ENCODE peak calls at places on chromosomes 6 and 20, in six cellular contexts. A, K, T, S, J and D are unnamed samples.

GRCh38 chr6:122803056-122803695 is 14.1 kb downstream of the SMPDL3A start:
- DNase-seq in A (no peak), K (no peak), T (no peak), S (no peak), J (no peak), D (no peak)

GRCh38 chr6:29414588-29414987 is at the start of gene OR12D1:
- DNase-seq in A (no peak), K (no peak), T (no peak), S (peak; percentile 10), J (no peak), D (no peak)

GRCh38 chr6:85421963-85422362 is 27.9 kb upstream of the NT5E start:
- DNase-seq in A (no peak), K (no peak), T (no peak), S (no peak), J (no peak), D (no peak)

GRCh38 chr6:119132211-119133004 is 53.9 kb upstream of the FAM184A start:
- DNase-seq in A (no peak), K (no peak), T (no peak), S (no peak), J (no peak), D (no peak)

GRCh38 chr6:56370591-56371198 is 123.3 kb upstream of the COL21A1 start:
- DNase-seq in A (peak; percentile 34), K (no peak), T (peak; percentile 51), S (peak; percentile 58), J (no peak), D (no peak)

GRCh38 chr6:110270166-110270565 is 88.0 kb downstream of the METTL24 start:
- DNase-seq in A (no peak), K (peak; percentile 72), T (no peak), S (no peak), J (no peak), D (no peak)

GRCh38 chr6:14681699-14682487 is 564.0 kb upstream of the JARID2 start:
- DNase-seq in A (no peak), K (no peak), T (no peak), S (no peak), J (no peak), D (peak; percentile 78)

GRCh38 chr6:54291738-54292137 is 16.5 kb upstream of the TINAG start:
- DNase-seq in A (peak; percentile 25), K (no peak), T (no peak), S (no peak), J (no peak), D (no peak)

GRCh38 chr6:75933387-75933975 is 139.0 kb downstream of the IMPG1 start:
- DNase-seq in A (no peak), K (no peak), T (no peak), S (peak; percentile 15), J (no peak), D (no peak)

GRCh38 chr20:56629464-56630085 is 469 bp downstream of the TFAP2C start:
- DNase-seq in A (no peak), K (no peak), T (peak; percentile 37), S (no peak), J (no peak), D (no peak)

GRCh38 chr20:62356948-62357667 is 10.0 kb downstream of the LAMA5 start:
- DNase-seq in A (no peak), K (no peak), T (peak; percentile 66), S (no peak), J (peak; percentile 87), D (no peak)

GRCh38 chr20:19815553-19815991 is 57.5 kb downstream of the RIN2 start:
- DNase-seq in A (no peak), K (no peak), T (no peak), S (peak; percentile 70), J (no peak), D (no peak)

DNA sequence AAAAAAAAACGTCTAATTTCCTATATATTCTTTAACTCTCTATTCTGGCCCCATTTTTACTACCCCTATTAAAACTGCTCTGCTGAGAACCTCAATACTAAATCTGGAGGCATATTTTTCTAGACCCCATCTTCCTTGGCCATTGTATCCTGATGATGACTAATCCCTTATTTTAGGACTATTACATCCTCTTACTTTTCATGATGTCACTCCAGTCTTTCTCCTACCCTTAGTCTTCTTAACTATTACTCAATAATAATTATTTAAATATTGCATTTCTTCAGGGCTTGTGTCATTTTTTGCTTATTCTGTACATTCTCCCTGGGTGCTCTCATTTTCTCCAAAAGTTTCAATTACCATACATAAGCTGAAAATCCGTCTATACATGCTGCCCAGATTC is 6.4 kb downstream of the FBXO30 start:
- DNase-seq in A (no peak), K (no peak), T (no peak), S (no peak), J (no peak), D (no peak)
- TF ChIP-seq GABPA in A (no peak), K (no peak), T (no peak), S (no peak), J (no peak), D (no peak)

DNA sequence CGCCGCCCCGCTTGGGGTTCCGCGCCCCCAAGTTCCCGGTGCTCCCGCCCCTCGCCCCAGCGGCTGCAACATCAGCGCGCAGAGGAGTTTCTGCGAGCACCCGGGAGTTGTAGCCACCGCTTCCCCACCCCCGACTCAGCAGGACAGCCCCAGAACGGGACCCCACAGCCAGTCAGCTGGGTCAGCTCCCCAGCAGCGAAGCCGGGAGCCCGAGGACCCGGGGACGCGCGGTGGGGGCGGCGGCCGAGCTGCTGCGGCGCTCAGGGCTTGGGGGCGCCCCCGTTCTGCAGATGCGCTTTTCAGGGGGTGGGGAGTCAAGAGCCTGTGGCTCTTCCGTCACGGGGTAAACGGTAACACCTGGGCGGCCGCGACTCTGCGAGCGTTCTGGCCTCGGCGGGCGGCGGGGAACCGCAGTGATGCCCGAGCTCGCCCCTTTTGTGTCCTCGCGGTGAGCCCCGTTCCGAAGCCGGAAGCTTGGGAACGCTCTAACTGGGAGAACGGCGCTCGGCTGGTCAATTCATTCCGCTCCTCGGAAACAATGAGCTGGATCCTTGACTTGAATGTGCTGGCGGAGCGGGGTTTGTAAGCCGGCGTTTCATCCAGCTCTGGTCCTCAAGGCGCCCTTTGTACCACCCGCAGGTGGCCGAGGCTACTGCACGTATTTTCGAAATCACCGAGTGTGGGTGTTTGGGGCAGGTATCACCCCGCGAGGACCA is 775 bp downstream of the PLEKHG1 start:
- DNase-seq in A (no peak), K (peak; percentile 54), T (peak; percentile 68), S (peak; percentile 50), J (peak; percentile 44), D (peak; percentile 16)
- TF ChIP-seq GABPA in A (no peak), K (no peak), T (no peak), S (no peak), J (no peak), D (no peak)

GRCh38 chr6:134828641-134829040 is 121.3 kb downstream of the ALDH8A1 start:
- DNase-seq in A (no peak), K (no peak), T (no peak), S (no peak), J (no peak), D (no peak)

GRCh38 chr6:134830194-134830593 is 119.7 kb downstream of the ALDH8A1 start:
- DNase-seq in A (no peak), K (no peak), T (no peak), S (no peak), J (no peak), D (no peak)

GRCh38 chr6:134826889-134827737 is 122.8 kb downstream of the ALDH8A1 start:
- DNase-seq in A (no peak), K (no peak), T (no peak), S (no peak), J (no peak), D (no peak)

GRCh38 chr6:134835998-134836397 is 113.9 kb downstream of the ALDH8A1 start:
- DNase-seq in A (no peak), K (no peak), T (no peak), S (no peak), J (no peak), D (no peak)

GRCh38 chr6:134830945-134831344 is 119.0 kb downstream of the ALDH8A1 start:
- DNase-seq in A (no peak), K (no peak), T (no peak), S (peak; percentile 13), J (no peak), D (no peak)
- TF ChIP-seq GABPA in A (no peak), K (no peak), T (no peak), S (no peak), J (no peak), D (no peak)

DNA sequence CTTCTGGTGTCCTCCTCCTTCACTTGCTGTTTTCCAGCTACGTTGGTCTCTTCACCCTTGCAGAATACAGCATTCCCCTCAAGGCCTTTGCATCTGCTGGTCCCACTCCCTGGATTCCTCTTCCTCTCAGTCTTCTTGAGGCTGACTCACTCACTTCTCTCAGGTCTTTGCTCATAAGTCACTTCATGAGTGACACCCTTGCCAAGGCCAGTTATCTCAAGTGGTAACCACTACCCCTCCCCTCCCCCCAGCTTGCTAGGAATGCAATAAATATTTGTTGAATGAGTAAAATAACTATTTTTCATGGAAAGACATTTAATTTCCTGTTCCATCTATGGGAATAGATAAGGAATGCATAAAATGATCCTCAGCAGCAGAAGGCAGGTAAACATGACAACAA is 131.7 kb downstream of the PLCB4 start:
- DNase-seq in A (no peak), K (no peak), T (no peak), S (no peak), J (no peak), D (no peak)
- TF ChIP-seq GABPA in A (no peak), K (no peak), T (peak; percentile 8), S (no peak), J (no peak), D (no peak)

GRCh38 chr6:144335914-144336313 is 50.8 kb downstream of the UTRN start:
- DNase-seq in A (no peak), K (no peak), T (no peak), S (no peak), J (no peak), D (no peak)
- TF ChIP-seq GABPA in A (no peak), K (no peak), T (no peak), S (no peak), J (no peak), D (no peak)

DNA sequence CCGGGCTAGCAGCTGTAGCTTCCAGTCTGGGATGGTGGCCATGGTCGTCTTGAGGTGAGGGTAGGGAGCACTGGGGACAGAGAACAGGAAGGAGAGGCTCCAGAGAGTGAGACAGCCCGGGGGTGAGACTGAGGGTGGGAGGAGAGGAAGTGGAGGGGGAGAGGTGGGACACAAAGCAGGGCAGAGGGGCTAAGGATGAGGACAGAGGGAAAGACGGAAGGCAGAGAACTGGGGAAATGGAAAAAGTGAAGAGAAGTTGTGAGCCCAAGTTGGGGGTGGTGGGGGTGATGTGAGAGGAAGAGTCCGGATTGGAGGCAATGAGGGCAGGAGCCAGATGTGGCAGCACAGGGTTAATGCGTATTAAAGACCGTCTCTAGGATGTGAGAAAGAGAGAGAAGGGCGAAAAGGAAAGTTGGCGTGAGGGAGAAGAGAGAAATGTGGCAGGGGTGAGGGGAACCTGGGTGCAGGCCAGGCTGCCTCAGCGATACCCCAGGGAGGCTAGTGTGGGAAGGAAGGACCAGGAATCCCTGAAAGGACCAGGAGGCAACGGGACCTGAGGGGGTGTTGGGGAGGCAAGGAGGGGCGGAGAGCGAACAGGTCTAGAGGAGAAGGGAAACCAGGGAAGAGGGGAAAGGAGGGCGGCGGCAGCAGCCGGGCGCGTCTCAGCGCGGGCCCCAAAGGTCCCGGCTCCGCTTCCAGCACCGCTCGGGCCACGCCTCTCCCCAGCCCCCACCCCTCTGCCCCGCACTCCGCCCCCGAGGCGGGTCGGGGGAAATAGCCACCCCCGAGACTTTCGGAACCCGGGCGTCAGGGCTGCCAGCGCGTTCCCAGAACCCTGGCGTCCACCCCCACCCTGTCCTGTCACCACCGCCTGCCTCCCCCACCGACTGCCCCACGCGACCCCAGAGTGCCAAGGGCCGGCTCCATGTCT is at the start of gene PPP1R18:
- DNase-seq in A (no peak), K (no peak), T (peak; percentile 84), S (no peak), J (peak; percentile 82), D (peak; percentile 81)
- TF ChIP-seq GABPA in A (no peak), K (no peak), T (no peak), S (no peak), J (no peak), D (no peak)